ENCODE peak calls at places on chromosome 14, in four cellular contexts. Y is AG09319, P is AG04450, A is hepatocyte. X is an unnamed sample.

GRCh38 chr14:99327050-99327449 is 55.1 kb upstream of the BCL11B start:
- DNase-seq in P (no peak), A (no peak), Y (no peak), X (no peak)

GRCh38 chr14:32087173-32087861 is 10.2 kb downstream of the ARHGAP5 start:
- DNase-seq in A (peak; percentile 16), P (no peak), Y (no peak), X (peak; percentile 86)

GRCh38 chr14:63857467-63858030 is 4.7 kb downstream of the SYNE2 start:
- DNase-seq in P (no peak), Y (no peak), A (no peak), X (no peak)

GRCh38 chr14:87066221-87066817 is 926.7 kb downstream of the GALC start:
- DNase-seq in P (no peak), Y (no peak), A (no peak), X (no peak)

GRCh38 chr14:79899610-79900009 is 311.7 kb downstream of the DIO2 start:
- DNase-seq in Y (no peak), P (no peak), A (no peak), X (no peak)

GRCh38 chr14:38404100-38404541 is 148.2 kb upstream of the CLEC14A start:
- DNase-seq in Y (peak; percentile 12), P (peak; percentile 46), A (no peak), X (peak; percentile 4)

GRCh38 chr14:31164115-31164514 is 43.5 kb downstream of the HECTD1 start:
- DNase-seq in A (peak; percentile 18), Y (no peak), P (no peak), X (no peak)

GRCh38 chr14:76940057-76940456 is 88.5 kb downstream of the IRF2BPL start:
- DNase-seq in A (no peak), Y (no peak), P (no peak), X (no peak)

GRCh38 chr14:39015360-39015961 is 87.6 kb downstream of the SEC23A start:
- DNase-seq in P (no peak), Y (peak; percentile 5), A (peak; percentile 71), X (peak; percentile 49)

GRCh38 chr14:29521526-29522137 is 406.0 kb downstream of the PRKD1 start:
- DNase-seq in Y (no peak), P (no peak), A (peak; percentile 7), X (no peak)

GRCh38 chr14:77074969-77075368 is 23.1 kb upstream of the CIPC start:
- DNase-seq in Y (no peak), P (no peak), A (no peak), X (no peak)

GRCh38 chr14:104657563-104658324 is 31.7 kb upstream of the INF2 start:
- DNase-seq in A (no peak), Y (no peak), P (no peak), X (no peak)

GRCh38 chr14:20460458-20461229 is 590 bp downstream of the PIP4P1 start:
- DNase-seq in P (no peak), A (peak; percentile 81), Y (no peak), X (no peak)

GRCh38 chr14:75399819-75400678 is 27.8 kb upstream of the JDP2 start:
- DNase-seq in A (peak; percentile 53), Y (no peak), P (no peak), X (no peak)

GRCh38 chr14:22152901-22153300 is 436.1 kb downstream of the DAD1 start:
- DNase-seq in Y (no peak), P (no peak), A (no peak), X (no peak)

GRCh38 chr14:22152161-22152870 is 436.7 kb downstream of the DAD1 start:
- DNase-seq in P (no peak), Y (no peak), A (no peak), X (no peak)

GRCh38 chr14:22151091-22151490 is 437.9 kb downstream of the DAD1 start:
- DNase-seq in A (peak; percentile 27), Y (no peak), P (no peak), X (no peak)

GRCh38 chr14:22143360-22143759 is 445.7 kb downstream of the DAD1 start:
- DNase-seq in A (no peak), P (no peak), Y (no peak), X (no peak)

GRCh38 chr14:22147716-22148115 is 441.3 kb downstream of the DAD1 start:
- DNase-seq in Y (no peak), P (no peak), A (no peak), X (no peak)
- TF ChIP-seq CTCF in Y (no peak), P (no peak), A (no peak), X (peak; percentile 2)

GRCh38 chr14:100470523-100470897 is 116.7 kb downstream of the BEGAIN start:
- DNase-seq in Y (no peak), A (no peak), P (no peak), X (no peak)
- TF ChIP-seq CTCF in Y (no peak), A (no peak), P (peak; percentile 15), X (no peak)

DNA sequence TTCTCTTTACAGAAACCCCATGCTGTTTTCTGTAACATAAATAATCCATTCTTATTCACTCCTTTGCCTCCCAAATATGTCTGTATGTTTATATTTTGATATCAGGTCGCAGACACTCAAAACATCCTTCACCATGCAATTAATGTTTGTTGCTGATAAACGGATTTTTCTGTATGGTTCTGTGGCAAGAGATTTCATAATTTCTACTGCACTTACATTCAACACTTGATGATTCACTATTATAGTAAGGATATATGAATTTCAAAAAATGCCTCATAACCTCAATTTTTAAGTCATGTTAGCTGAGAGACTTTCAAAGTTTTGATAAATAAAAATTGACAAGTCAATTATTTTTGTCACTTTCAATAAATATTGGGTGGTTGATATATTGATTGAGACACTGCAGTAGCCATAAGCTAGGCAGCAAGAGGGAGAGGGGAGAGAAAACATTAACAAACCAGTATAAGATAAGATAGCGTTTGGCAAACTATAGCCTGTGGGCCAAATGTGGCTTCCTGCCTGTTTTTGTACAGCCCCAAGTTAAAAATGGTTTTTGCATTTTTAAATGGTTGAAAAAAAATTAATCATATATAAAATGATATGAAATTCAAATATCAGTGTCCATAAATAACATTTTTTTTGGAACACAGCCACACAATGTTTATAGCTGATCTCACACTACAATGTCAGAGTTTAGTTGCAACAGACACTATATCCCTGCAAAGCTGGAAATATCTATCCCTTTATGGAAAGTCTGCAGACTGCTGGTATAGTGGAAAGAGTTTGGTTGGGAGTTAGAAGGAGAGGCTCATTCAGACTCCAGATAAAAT is 18.3 kb downstream of the ALDH6A1 start:
- DNase-seq in A (no peak), Y (no peak), P (no peak), X (no peak)
- TF ChIP-seq CTCF in A (no peak), Y (no peak), P (no peak), X (no peak)

GRCh38 chr14:70096866-70097265 is 91.9 kb downstream of the SLC8A3 start:
- DNase-seq in A (peak; percentile 27), Y (no peak), P (no peak), X (no peak)
- TF ChIP-seq CTCF in A (peak; percentile 40), Y (no peak), P (peak; percentile 52), X (peak; percentile 40)

GRCh38 chr14:68822132-68822651 is 29.3 kb upstream of the ZFP36L1 start:
- DNase-seq in Y (no peak), P (no peak), A (no peak), X (no peak)
- TF ChIP-seq CTCF in Y (no peak), P (no peak), A (no peak), X (no peak)

DNA sequence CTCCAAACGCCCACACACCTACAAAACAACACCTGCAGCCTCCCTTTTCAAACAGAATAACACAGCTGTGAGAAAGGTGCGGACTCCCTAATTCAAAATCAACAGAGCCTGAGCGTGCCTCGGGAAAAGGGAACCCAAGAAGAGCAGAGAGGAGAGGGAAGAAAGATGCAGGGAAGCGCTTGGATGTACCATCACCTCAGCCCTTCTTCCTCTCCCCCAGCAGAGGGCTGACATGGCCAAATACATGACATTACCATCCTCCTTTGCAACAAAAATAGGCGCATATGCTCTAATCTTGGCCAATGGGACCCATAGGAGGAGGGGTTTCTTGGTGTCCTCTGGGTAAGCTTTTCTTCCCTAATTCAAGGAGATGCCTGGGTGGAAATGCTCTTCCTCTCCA is 78.0 kb downstream of the CPSF2 start:
- DNase-seq in Y (no peak), P (no peak), A (no peak), X (no peak)
- TF ChIP-seq CTCF in Y (peak; percentile 5), P (no peak), A (no peak), X (peak; percentile 5)

X was measured in astrocyte of the cerebellum.